ENCODE peak calls at places on chromosomes 2 and 18, in eight cellular contexts. Y is fibroblast of lung; X is CD8-positive, alpha-beta memory T cell; E is mesenchymal stem cell; O is gastrocnemius medialis; S is SJCRH30; U is uterus; J is Karpas-422. W is an unnamed sample.

GRCh38 chr2:55710025-55710424 is 16.4 kb upstream of the PNPT1 start:
- DNase-seq in Y (no peak), X (no peak), E (no peak), O (no peak), S (no peak), U (no peak), J (no peak), W (no peak)

GRCh38 chr2:56299166-56299806 is 115.5 kb downstream of the CCDC85A start:
- DNase-seq in Y (no peak), X (no peak), E (no peak), O (no peak), S (no peak), U (no peak), J (no peak), W (no peak)

GRCh38 chr2:96802281-96802595 is 13.8 kb upstream of the CNNM3 start:
- DNase-seq in Y (no peak), X (no peak), E (no peak), O (no peak), S (no peak), U (no peak), J (no peak), W (no peak)

GRCh38 chr2:202104286-202104870 is 31.3 kb downstream of the KIAA2012 start:
- DNase-seq in Y (peak; percentile 66), X (no peak), E (peak; percentile 62), O (no peak), S (peak; percentile 57), U (no peak), J (peak; percentile 90), W (no peak)

GRCh38 chr2:31057691-31058090 is 80.5 kb downstream of the GALNT14 start:
- DNase-seq in Y (no peak), X (no peak), E (no peak), O (no peak), S (no peak), U (no peak), J (no peak), W (no peak)

GRCh38 chr18:31204833-31205232 is 42.2 kb upstream of the DSC1 start:
- DNase-seq in Y (no peak), X (no peak), E (no peak), O (no peak), S (no peak), U (no peak), J (peak; percentile 43), W (no peak)

GRCh38 chr18:59426855-59427254 is 67.8 kb upstream of the LMAN1 start:
- DNase-seq in Y (no peak), X (no peak), E (no peak), O (no peak), S (no peak), U (no peak), J (no peak), W (peak; percentile 92)

GRCh38 chr2:88530081-88530480 is 77.6 kb upstream of the FOXI3 start:
- DNase-seq in Y (no peak), X (no peak), E (no peak), O (no peak), S (no peak), U (no peak), J (no peak), W (peak; percentile 18)

GRCh38 chr18:76955529-76956170 is 133.3 kb downstream of the ZNF236 start:
- DNase-seq in Y (no peak), X (no peak), E (no peak), O (no peak), S (peak; percentile 38), U (no peak), J (no peak), W (no peak)

GRCh38 chr2:196079052-196079451 is 10.4 kb upstream of the DNAH7 start:
- DNase-seq in Y (no peak), X (no peak), E (no peak), O (no peak), S (no peak), U (no peak), J (peak; percentile 17), W (no peak)

GRCh38 chr18:7568426-7568825 is 1.3 kb downstream of the PTPRM start:
- DNase-seq in Y (peak; percentile 17), X (no peak), E (peak; percentile 59), O (peak; percentile 21), S (peak; percentile 47), U (peak; percentile 37), J (no peak), W (no peak)

GRCh38 chr2:226888378-226888915 is 52.6 kb downstream of the RHBDD1 start:
- DNase-seq in Y (no peak), X (no peak), E (no peak), O (no peak), S (no peak), U (no peak), J (no peak), W (no peak)

GRCh38 chr2:85015653-85016360 is 44.8 kb downstream of the KCMF1 start:
- DNase-seq in Y (peak; percentile 39), X (no peak), E (peak; percentile 65), O (no peak), S (no peak), U (no peak), J (no peak), W (no peak)

GRCh38 chr2:23249348-23249747 is 135.6 kb upstream of the KLHL29 start:
- DNase-seq in Y (no peak), X (no peak), E (no peak), O (peak; percentile 63), S (no peak), U (peak; percentile 56), J (no peak), W (no peak)

GRCh38 chr18:57444301-57444759 is 9.2 kb downstream of the ONECUT2 start:
- DNase-seq in Y (no peak), X (no peak), E (no peak), O (no peak), S (no peak), U (no peak), J (no peak), W (no peak)

GRCh38 chr2:219498280-219499057 is at the start of gene GMPPA:
- DNase-seq in Y (peak; percentile 99), X (peak; percentile 95), E (peak; percentile 99), O (peak; percentile 98), S (peak; percentile 99), U (peak; percentile 99), J (peak; percentile 98), W (peak; percentile 91)

GRCh38 chr2:219500135-219500534 is 1.4 kb downstream of the GMPPA start:
- DNase-seq in Y (peak; percentile 21), X (no peak), E (peak; percentile 30), O (no peak), S (peak; percentile 65), U (no peak), J (no peak), W (no peak)

GRCh38 chr2:219497495-219498279 is 1.0 kb upstream of the GMPPA start:
- DNase-seq in Y (peak; percentile 80), X (peak; percentile 60), E (peak; percentile 90), O (peak; percentile 89), S (peak; percentile 41), U (peak; percentile 93), J (no peak), W (no peak)

GRCh38 chr2:219499058-219499307 is 292 bp downstream of the GMPPA start:
- DNase-seq in Y (no peak), X (no peak), E (no peak), O (no peak), S (no peak), U (no peak), J (no peak), W (no peak)

GRCh38 chr2:219499555-219499954 is 864 bp downstream of the GMPPA start:
- DNase-seq in Y (no peak), X (no peak), E (no peak), O (no peak), S (no peak), U (no peak), J (no peak), W (no peak)
- H3K27ac ChIP-seq in Y (peak overlapping the region; percentile 78), X (peak overlapping the region; percentile 70), E (no peak overlapping the region), O (peak overlapping the region; percentile 97), S (no peak overlapping the region), U (no peak overlapping the region), J (no peak overlapping the region), W (no peak overlapping the region)

GRCh38 chr2:46344696-46345095 is 47.5 kb downstream of the EPAS1 start:
- DNase-seq in Y (no peak), X (no peak), E (no peak), O (no peak), S (peak; percentile 63), U (no peak), J (no peak), W (no peak)
- H3K27ac ChIP-seq in Y (no peak overlapping the region), X (no peak overlapping the region), E (no peak overlapping the region), O (no peak overlapping the region), S (no peak overlapping the region), U (peak overlapping the region; percentile 13), J (no peak overlapping the region), W (no peak overlapping the region)

GRCh38 chr2:67970071-67970470 is 92.7 kb downstream of the C1D start:
- DNase-seq in Y (no peak), X (no peak), E (no peak), O (no peak), S (no peak), U (no peak), J (no peak), W (no peak)

GRCh38 chr2:67970542-67970941 is 92.3 kb downstream of the C1D start:
- DNase-seq in Y (no peak), X (no peak), E (no peak), O (no peak), S (no peak), U (no peak), J (no peak), W (no peak)

GRCh38 chr2:67965246-67965645 is 97.6 kb downstream of the C1D start:
- DNase-seq in Y (no peak), X (no peak), E (peak; percentile 13), O (no peak), S (no peak), U (no peak), J (no peak), W (peak; percentile 73)
- H3K27ac ChIP-seq in Y (no peak overlapping the region), X (no peak overlapping the region), E (no peak overlapping the region), O (no peak overlapping the region), S (no peak overlapping the region), U (no peak overlapping the region), J (no peak overlapping the region), W (peak overlapping the region; percentile 62)

GRCh38 chr18:12880532-12880892 is 3.5 kb downstream of the PTPN2 start:
- DNase-seq in Y (no peak), X (no peak), E (no peak), O (no peak), S (no peak), U (no peak), J (peak; percentile 74), W (no peak)

GRCh38 chr18:12882416-12882815 is 1.6 kb downstream of the PTPN2 start:
- DNase-seq in Y (peak; percentile 30), X (no peak), E (peak; percentile 34), O (no peak), S (peak; percentile 43), U (no peak), J (peak; percentile 79), W (no peak)

GRCh38 chr18:12883684-12884520 is at the start of gene PTPN2:
- DNase-seq in Y (peak; percentile 96), X (peak; percentile 97), E (peak; percentile 95), O (peak; percentile 92), S (peak; percentile 88), U (peak; percentile 94), J (peak; percentile 98), W (peak; percentile 68)

GRCh38 chr18:12883003-12883683 is 894 bp downstream of the PTPN2 start:
- DNase-seq in Y (no peak), X (peak; percentile 51), E (peak; percentile 26), O (no peak), S (peak; percentile 9), U (no peak), J (peak; percentile 61), W (no peak)

GRCh38 chr18:12879840-12880531 is 4.1 kb downstream of the PTPN2 start:
- DNase-seq in Y (no peak), X (no peak), E (no peak), O (no peak), S (no peak), U (no peak), J (peak; percentile 58), W (no peak)
- H3K27ac ChIP-seq in Y (no peak overlapping the region), X (no peak overlapping the region), E (no peak overlapping the region), O (no peak overlapping the region), S (no peak overlapping the region), U (no peak overlapping the region), J (peak overlapping the region; percentile 96), W (no peak overlapping the region)

GRCh38 chr2:187580462-187581124 is 26.4 kb upstream of the TFPI start:
- DNase-seq in Y (peak; percentile 91), X (no peak), E (peak; percentile 80), O (no peak), S (peak; percentile 92), U (no peak), J (peak; percentile 70), W (no peak)
- H3K27ac ChIP-seq in Y (peak overlapping the region; percentile 52), X (no peak overlapping the region), E (no peak overlapping the region), O (no peak overlapping the region), S (peak overlapping the region; percentile 19), U (no peak overlapping the region), J (no peak overlapping the region), W (no peak overlapping the region)

W was measured in epithelial cell of prostate.